ENCODE peak calls at places on chromosomes 4 and X, in five cellular contexts. T is IMR-90, Y is neuronal stem cell, D is mesenchymal stem cell, U is mesendoderm. K is an unnamed sample.
A peak's percentile ranks its signal among the peaks of the same experiment; 100 is the strongest.

GRCh38 chrX:16222123-16222522 is 54.8 kb downstream of the MAGEB17 start:
- DNase-seq in T (peak; percentile 82), Y (no peak), D (peak; percentile 52), U (no peak), K (no peak)

GRCh38 chr4:110088670-110089069 is 109.7 kb downstream of the ELOVL6 start:
- DNase-seq in T (peak; percentile 76), Y (no peak), D (peak; percentile 81), U (peak; percentile 85), K (no peak)

GRCh38 chrX:3711331-3711917 is 2.0 kb downstream of the PRKX start:
- DNase-seq in T (no peak), Y (no peak), D (no peak), U (no peak), K (no peak)

GRCh38 chr4:100590308-100590707 is 72.5 kb upstream of the EMCN start:
- DNase-seq in T (no peak), Y (no peak), D (peak; percentile 6), U (no peak), K (no peak)

GRCh38 chrX:119826399-119826959 is 26.3 kb downstream of the UPF3B start:
- DNase-seq in T (peak; percentile 39), Y (no peak), D (peak; percentile 5), U (peak; percentile 2), K (no peak)

GRCh38 chrX:41010188-41010846 is 74.9 kb upstream of the USP9X start:
- DNase-seq in T (peak; percentile 88), Y (no peak), D (peak; percentile 92), U (peak; percentile 69), K (no peak)

GRCh38 chr4:171524913-171525312 is 288.3 kb upstream of the GALNTL6 start:
- DNase-seq in T (no peak), Y (no peak), D (no peak), U (no peak), K (no peak)

GRCh38 chr4:1080961-1081688 is 32.2 kb downstream of the RNF212 start:
- DNase-seq in T (peak; percentile 71), Y (no peak), D (no peak), U (no peak), K (no peak)

GRCh38 chrX:96721398-96721797 is 36.8 kb downstream of the DIAPH2 start:
- DNase-seq in T (peak; percentile 36), Y (no peak), D (peak; percentile 7), U (no peak), K (no peak)

GRCh38 chrX:137025930-137026329 is 7.9 kb downstream of the GPR101 start:
- DNase-seq in T (no peak), Y (no peak), D (no peak), U (peak; percentile 37), K (no peak)

GRCh38 chr4:149891381-149891780 is 75.7 kb upstream of the IQCM start:
- DNase-seq in T (no peak), Y (no peak), D (no peak), U (peak; percentile 13), K (no peak)

GRCh38 chrX:53930513-53931380 is 113.5 kb downstream of the PHF8 start:
- DNase-seq in T (peak; percentile 65), Y (no peak), D (peak; percentile 74), U (peak; percentile 8), K (no peak)

GRCh38 chr4:42396361-42397255 is 680 bp upstream of the SHISA3 start:
- DNase-seq in T (no peak), Y (peak; percentile 52), D (peak; percentile 22), U (peak; percentile 51), K (peak; percentile 67)

GRCh38 chrX:108359811-108360602 is 78.2 kb downstream of the COL4A6 start:
- DNase-seq in T (peak; percentile 32), Y (no peak), D (peak; percentile 33), U (no peak), K (no peak)

GRCh38 chr4:45946699-45947098 is 177.2 kb downstream of the GABRG1 start:
- DNase-seq in T (no peak), Y (no peak), D (no peak), U (peak; percentile 34), K (no peak)

GRCh38 chr4:123361195-123361861 is 35.3 kb upstream of the SPRY1 start:
- DNase-seq in T (peak; percentile 94), Y (no peak), D (peak; percentile 91), U (no peak), K (no peak)

GRCh38 chrX:31058284-31058683 is 13.6 kb downstream of the FTHL17 start:
- DNase-seq in T (no peak), Y (no peak), D (no peak), U (no peak), K (no peak)

GRCh38 chr4:184355111-184355604 is 119.2 kb downstream of the IRF2 start:
- DNase-seq in T (peak; percentile 93), Y (no peak), D (peak; percentile 87), U (no peak), K (no peak)

GRCh38 chrX:7085879-7086278 is 61.6 kb upstream of the STS start:
- DNase-seq in T (no peak), Y (no peak), D (no peak), U (no peak), K (no peak)

GRCh38 chrX:149453911-149454820 is 50.9 kb downstream of the IDS start:
- DNase-seq in T (no peak), Y (no peak), D (no peak), U (no peak), K (no peak)

GRCh38 chrX:15391850-15392249 is 7.6 kb upstream of the VEGFD start:
- DNase-seq in T (no peak), Y (no peak), D (no peak), U (peak; percentile 74), K (no peak)

GRCh38 chr4:156476359-156476758 is 495.2 kb downstream of the PDGFC start:
- DNase-seq in T (peak; percentile 98), Y (no peak), D (peak; percentile 97), U (peak; percentile 12), K (no peak)

GRCh38 chrX:63250253-63250868 is 100.8 kb downstream of the SPIN4 start:
- DNase-seq in T (peak; percentile 85), Y (peak; percentile 39), D (peak; percentile 78), U (peak; percentile 85), K (no peak)

GRCh38 chr4:113831469-113831868 is 69.9 kb upstream of the CAMK2D start:
- DNase-seq in T (no peak), Y (no peak), D (no peak), U (no peak), K (no peak)

GRCh38 chr4:151409470-151410313 is 716 bp downstream of the FHIP1A start:
- DNase-seq in T (no peak), Y (peak; percentile 36), D (peak; percentile 55), U (peak; percentile 82), K (no peak)

GRCh38 chrX:118553042-118553714 is 57.6 kb downstream of the DOCK11 start:
- DNase-seq in T (no peak), Y (no peak), D (no peak), U (no peak), K (no peak)

GRCh38 chrX:118552501-118552900 is 56.9 kb downstream of the DOCK11 start:
- DNase-seq in T (peak; percentile 71), Y (no peak), D (peak; percentile 70), U (peak; percentile 13), K (no peak)

GRCh38 chrX:118548831-118549230 is 53.2 kb downstream of the DOCK11 start:
- DNase-seq in T (no peak), Y (no peak), D (no peak), U (no peak), K (no peak)

GRCh38 chrX:118551426-118551825 is 55.8 kb downstream of the DOCK11 start:
- DNase-seq in T (no peak), Y (no peak), D (no peak), U (no peak), K (no peak)

DNA sequence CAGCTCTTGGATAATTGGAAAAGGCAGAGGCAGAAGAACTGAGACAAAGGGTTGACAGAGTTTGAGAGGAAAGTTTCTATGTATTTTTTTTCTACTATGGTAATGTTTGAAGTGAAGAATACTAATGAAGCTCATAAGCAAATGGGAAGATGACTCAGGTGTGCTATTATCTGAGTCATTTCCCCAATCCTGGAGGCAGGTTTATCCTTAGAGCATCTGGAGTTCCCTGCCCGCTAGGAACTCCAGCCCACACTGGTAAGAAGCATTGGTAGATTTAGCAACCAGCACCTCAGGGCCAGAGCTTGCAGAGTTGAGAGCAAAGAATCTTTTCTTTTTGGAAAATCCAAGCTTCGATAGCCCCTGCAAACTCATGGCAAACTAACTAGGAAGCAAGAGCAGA is 55.2 kb downstream of the DOCK11 start:
- DNase-seq in T (peak; percentile 28), Y (no peak), D (no peak), U (no peak), K (no peak)
- H3K36me3 ChIP-seq in T (peaks cover 2% of the 10 kb centered on the region), Y (no peaks in the 10 kb centered on the region), D (peaks cover 9% of the 10 kb centered on the region), U (no peaks in the 10 kb centered on the region), K (no peaks in the 10 kb centered on the region)

GRCh38 chr4:16583764-16584163 is 314.7 kb downstream of the LDB2 start:
- DNase-seq in T (peak; percentile 66), Y (no peak), D (no peak), U (no peak), K (no peak)
- H2BK15ac ChIP-seq in T (peak overlapping the region; percentile 21), Y (no peak overlapping the region), D (no peak overlapping the region), U (no peak overlapping the region), K (no peak overlapping the region)

DNA sequence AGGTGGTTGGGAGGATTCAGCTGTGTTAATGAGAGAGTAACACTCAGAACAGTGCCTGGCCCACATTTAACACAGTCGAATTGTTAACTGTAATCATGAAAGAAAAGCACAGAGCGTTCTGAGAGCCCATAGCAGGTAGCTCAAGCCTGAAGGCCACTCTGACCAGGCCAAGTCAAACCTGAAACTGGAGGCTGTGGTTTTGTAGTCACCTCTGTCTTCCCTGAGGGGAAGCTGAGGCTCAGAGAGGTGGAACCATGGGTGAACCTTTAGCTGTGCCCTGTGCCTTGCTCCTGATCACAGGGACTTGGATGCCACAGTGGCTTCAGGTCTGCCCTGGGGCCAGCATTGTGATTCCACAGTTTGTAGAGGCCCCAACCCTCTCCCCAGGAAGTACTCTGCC is 16.6 kb upstream of the UBA1 start:
- DNase-seq in T (no peak), Y (no peak), D (no peak), U (no peak), K (no peak)
- H3K36me3 ChIP-seq in T (peaks cover 48% of the 10 kb centered on the region), Y (peaks cover 44% of the 10 kb centered on the region), D (peaks cover 78% of the 10 kb centered on the region), U (peaks cover under 1% of the 10 kb centered on the region), K (peaks cover 51% of the 10 kb centered on the region)

DNA sequence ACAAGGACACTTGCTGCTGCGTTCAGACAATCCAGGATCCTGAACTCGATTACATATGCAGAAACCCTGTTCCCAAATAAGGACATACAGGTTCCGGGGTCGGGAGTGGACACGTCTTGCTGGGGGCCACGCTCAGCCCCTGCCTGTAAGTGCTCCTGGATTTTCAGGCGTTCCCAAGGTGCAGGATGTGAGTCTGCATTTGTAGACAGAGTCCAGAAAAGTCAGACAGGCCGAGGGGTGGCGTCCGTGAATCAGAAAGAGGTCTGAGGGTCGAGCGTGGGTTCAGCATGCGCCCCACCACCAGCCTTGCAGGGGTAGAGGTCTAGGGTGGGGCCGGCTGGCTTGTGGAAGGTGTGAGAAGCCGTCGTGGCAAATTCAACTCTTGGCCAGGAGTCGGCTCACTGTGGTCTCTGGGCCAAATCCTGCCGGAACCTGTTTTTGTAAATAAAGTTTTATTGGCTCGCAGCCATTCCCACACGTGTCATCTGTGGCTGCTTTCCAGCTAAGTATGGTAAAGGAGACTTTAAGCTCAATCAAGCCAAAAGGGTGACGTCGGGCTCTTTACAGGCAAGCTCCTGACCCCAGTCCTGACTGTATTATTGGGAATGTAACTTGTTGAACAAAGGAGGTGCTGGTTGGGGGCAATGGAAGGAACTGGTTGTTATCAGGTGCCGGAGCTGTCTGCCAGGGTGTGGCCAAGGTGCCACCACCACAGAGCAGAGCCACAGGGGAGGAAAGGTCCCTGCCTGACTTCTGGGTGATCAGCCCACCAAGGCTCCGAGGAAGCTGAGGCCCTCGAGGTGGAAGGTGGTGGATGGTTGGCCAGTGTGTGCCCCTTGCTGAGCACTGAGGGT is 7.4 kb downstream of the DOK7 start:
- DNase-seq in T (peak; percentile 60), Y (no peak), D (no peak), U (no peak), K (no peak)
- H2BK15ac ChIP-seq in T (no peak overlapping the region), Y (no peak overlapping the region), D (no peak overlapping the region), U (no peak overlapping the region), K (no peak overlapping the region)

GRCh38 chrX:134382821-134383220 is 77.1 kb upstream of the HPRT1 start:
- DNase-seq in T (no peak), Y (no peak), D (no peak), U (no peak), K (no peak)
- H3K36me3 ChIP-seq in T (peaks cover 3% of the 10 kb centered on the region), Y (peaks cover 6% of the 10 kb centered on the region), D (peaks cover 6% of the 10 kb centered on the region), U (no peaks in the 10 kb centered on the region), K (peaks cover 13% of the 10 kb centered on the region)

K was measured in H1.